ENCODE peak calls at places on chromosomes 11 and 22, in seven cellular contexts. M is stimulated activated CD4-positive, alpha-beta T cell treated with anti-CD3 and anti-CD28 coated beads, TNF-alpha, amount 100 ng/mL, for 4 hours; P is fibroblast of pulmonary artery; O is keratinocyte; V is iPS DF 6.9; N is neuronal stem cell; T is activated naive CD8-positive, alpha-beta T cell treated with anti-CD3 and anti-CD28 coated beads for 36 hours. Q is an unnamed sample.
A peak's percentile ranks its signal among the peaks of the same experiment; 100 is the strongest.

GRCh38 chr11:2317354-2318050 is 15.7 kb downstream of the TSPAN32 start:
- DNase-seq in M (no peak), P (no peak), O (no peak), V (no peak), N (no peak), T (no peak), Q (no peak)

GRCh38 chr11:112042161-112042960 is 17.2 kb downstream of the DLAT start:
- DNase-seq in M (no peak), P (peak; percentile 22), O (no peak), V (no peak), N (no peak), T (no peak), Q (no peak)

GRCh38 chr22:45878051-45878764 is 98.8 kb downstream of the WNT7B start:
- DNase-seq in M (no peak), P (no peak), O (no peak), V (no peak), N (no peak), T (no peak), Q (peak; percentile 22)

GRCh38 chr11:9651899-9652748 is 11.8 kb upstream of the SWAP70 start:
- DNase-seq in M (no peak), P (no peak), O (no peak), V (no peak), N (no peak), T (no peak), Q (no peak)

GRCh38 chr11:109648804-109649203 is 226.8 kb downstream of the C11orf87 start:
- DNase-seq in M (no peak), P (no peak), O (no peak), V (no peak), N (no peak), T (no peak), Q (no peak)

GRCh38 chr11:35822815-35823495 is 120.9 kb upstream of the LDLRAD3 start:
- DNase-seq in M (no peak), P (peak; percentile 15), O (no peak), V (no peak), N (no peak), T (no peak), Q (no peak)

GRCh38 chr11:5639953-5640352 is 15.2 kb downstream of the TRIM34 start:
- DNase-seq in M (no peak), P (no peak), O (no peak), V (no peak), N (no peak), T (no peak), Q (no peak)

GRCh38 chr11:14789879-14790484 is 102.0 kb downstream of the CYP2R1 start:
- DNase-seq in M (no peak), P (peak; percentile 41), O (no peak), V (no peak), N (no peak), T (no peak), Q (no peak)

GRCh38 chr11:71103266-71103665 is 149.1 kb downstream of the SHANK2 start:
- DNase-seq in M (no peak), P (peak; percentile 5), O (no peak), V (no peak), N (no peak), T (no peak), Q (no peak)

GRCh38 chr22:31099386-31099785 is 8.0 kb downstream of the SELENOM start:
- DNase-seq in M (no peak), P (no peak), O (no peak), V (no peak), N (no peak), T (no peak), Q (no peak)

GRCh38 chr11:74141274-74141695 is 29.5 kb downstream of the C2CD3 start:
- DNase-seq in M (no peak), P (peak; percentile 47), O (no peak), V (no peak), N (no peak), T (no peak), Q (no peak)

GRCh38 chr22:36922097-36922608 is 8.7 kb downstream of the CSF2RB start:
- DNase-seq in M (no peak), P (peak; percentile 43), O (no peak), V (no peak), N (no peak), T (no peak), Q (no peak)

GRCh38 chr11:39149214-39149613 is 2310.2 kb downstream of the LRRC4C start:
- DNase-seq in M (no peak), P (no peak), O (no peak), V (no peak), N (no peak), T (no peak), Q (no peak)

GRCh38 chr11:72625746-72626636 is 48.2 kb downstream of the PDE2A start:
- DNase-seq in M (no peak), P (peak; percentile 62), O (no peak), V (no peak), N (no peak), T (no peak), Q (no peak)

Q was measured in Ammon's horn.